ENCODE peak calls at places on chromosomes 16 and 17, in five cellular contexts. X is RWPE2; Q is CD8-positive, alpha-beta T cell; B is HEK293T; H is posterior vena cava. V is an unnamed sample.
A peak's percentile ranks its signal among the peaks of the same experiment; 100 is the strongest.

GRCh38 chr16:50458694-50459271 is 89.4 kb upstream of the NKD1 start:
- DNase-seq in X (peak; percentile 29), B (no peak), Q (no peak), H (peak; percentile 28), V (no peak)

GRCh38 chr16:86383488-86384262 is 126.7 kb upstream of the FOXF1 start:
- DNase-seq in H (peak; percentile 28), B (no peak), X (no peak), Q (no peak), V (peak; percentile 87)

GRCh38 chr17:7858487-7858832 is 657 bp downstream of the CYB5D1 start:
- DNase-seq in Q (no peak), X (no peak), H (peak; percentile 86), B (peak; percentile 57), V (peak; percentile 50)

GRCh38 chr17:69592692-69593350 is 178.3 kb downstream of the MAP2K6 start:
- DNase-seq in H (no peak), B (no peak), Q (no peak), X (no peak), V (peak; percentile 32)

GRCh38 chr17:82962163-82962720 is 117.2 kb upstream of the METRNL start:
- DNase-seq in Q (no peak), B (no peak), H (peak; percentile 75), X (no peak), V (no peak)

GRCh38 chr16:87671715-87672270 is 69.5 kb downstream of the JPH3 start:
- DNase-seq in B (no peak), H (no peak), Q (no peak), X (no peak), V (no peak)

GRCh38 chr17:2111691-2112090 is 56.8 kb downstream of the HIC1 start:
- DNase-seq in Q (no peak), X (no peak), B (no peak), H (no peak), V (peak; percentile 69)

GRCh38 chr17:76869878-76870714 is 1.9 kb downstream of the MGAT5B start:
- DNase-seq in X (no peak), Q (no peak), H (no peak), B (no peak), V (peak; percentile 14)

V was measured in fibroblast of pulmonary artery.